ENCODE peak calls at places on chromosomes 6 and 20, in seven cellular contexts. One of them, this sample, is unnamed.

GRCh38 chr20:36150489-36150846 is 4.1 kb upstream of the EPB41L1 start:
- DNase-seq in head of caudate nucleus: no peak
- DNase-seq in iris pigment epithelial cell: no peak
- DNase-seq in HEK293T: no peak
- DNase-seq in psoas muscle: no peak
- DNase-seq in HCEC 1CT: no peak
- DNase-seq in adrenal gland: no peak
- DNase-seq in this sample: no peak

GRCh38 chr6:56073315-56073714 is 174.1 kb downstream of the COL21A1 start:
- DNase-seq in psoas muscle: no peak
- DNase-seq in iris pigment epithelial cell: peak; percentile 62
- DNase-seq in HEK293T: no peak
- DNase-seq in adrenal gland: no peak
- DNase-seq in head of caudate nucleus: no peak
- DNase-seq in HCEC 1CT: no peak
- DNase-seq in this sample: no peak

GRCh38 chr6:47180633-47181032 is 129.1 kb downstream of the TNFRSF21 start:
- DNase-seq in psoas muscle: no peak
- DNase-seq in HEK293T: no peak
- DNase-seq in HCEC 1CT: peak; percentile 15
- DNase-seq in adrenal gland: no peak
- DNase-seq in iris pigment epithelial cell: peak; percentile 42
- DNase-seq in head of caudate nucleus: no peak
- DNase-seq in this sample: no peak

GRCh38 chr20:49846206-49846807 is 33.7 kb downstream of the SLC9A8 start:
- DNase-seq in iris pigment epithelial cell: peak; percentile 66
- DNase-seq in psoas muscle: no peak
- DNase-seq in adrenal gland: peak; percentile 65
- DNase-seq in head of caudate nucleus: peak; percentile 71
- DNase-seq in HCEC 1CT: peak; percentile 57
- DNase-seq in HEK293T: peak; percentile 59
- DNase-seq in this sample: no peak

GRCh38 chr20:57841297-57841866 is 131.6 kb upstream of the PMEPA1 start:
- DNase-seq in psoas muscle: no peak
- DNase-seq in HCEC 1CT: no peak
- DNase-seq in head of caudate nucleus: no peak
- DNase-seq in adrenal gland: no peak
- DNase-seq in iris pigment epithelial cell: no peak
- DNase-seq in HEK293T: no peak
- DNase-seq in this sample: no peak

GRCh38 chr6:46419576-46420002 is 71.7 kb downstream of the RCAN2 start:
- DNase-seq in iris pigment epithelial cell: peak; percentile 76
- DNase-seq in psoas muscle: no peak
- DNase-seq in adrenal gland: peak; percentile 57
- DNase-seq in HEK293T: peak; percentile 51
- DNase-seq in HCEC 1CT: peak; percentile 64
- DNase-seq in head of caudate nucleus: peak; percentile 87
- DNase-seq in this sample: no peak

GRCh38 chr20:48387675-48388074 is 440.1 kb downstream of the PREX1 start:
- DNase-seq in head of caudate nucleus: no peak
- DNase-seq in iris pigment epithelial cell: no peak
- DNase-seq in adrenal gland: no peak
- DNase-seq in HCEC 1CT: no peak
- DNase-seq in HEK293T: no peak
- DNase-seq in psoas muscle: no peak
- DNase-seq in this sample: no peak

GRCh38 chr6:17039266-17039665 is 62.6 kb upstream of the STMND1 start:
- DNase-seq in HEK293T: no peak
- DNase-seq in head of caudate nucleus: no peak
- DNase-seq in adrenal gland: no peak
- DNase-seq in iris pigment epithelial cell: peak; percentile 20
- DNase-seq in psoas muscle: no peak
- DNase-seq in HCEC 1CT: no peak
- DNase-seq in this sample: no peak

GRCh38 chr20:56587307-56588108 is 41.6 kb upstream of the TFAP2C start:
- DNase-seq in HCEC 1CT: no peak
- DNase-seq in head of caudate nucleus: no peak
- DNase-seq in HEK293T: no peak
- DNase-seq in psoas muscle: no peak
- DNase-seq in adrenal gland: no peak
- DNase-seq in iris pigment epithelial cell: no peak
- DNase-seq in this sample: no peak

GRCh38 chr6:74606488-74607135 is 599.2 kb downstream of the COL12A1 start:
- DNase-seq in adrenal gland: no peak
- DNase-seq in HCEC 1CT: peak; percentile 98
- DNase-seq in psoas muscle: no peak
- DNase-seq in iris pigment epithelial cell: peak; percentile 98
- DNase-seq in head of caudate nucleus: no peak
- DNase-seq in HEK293T: no peak
- DNase-seq in this sample: no peak

GRCh38 chr6:81769834-81770233 is 17.4 kb upstream of the TENT5A start:
- DNase-seq in iris pigment epithelial cell: peak; percentile 61
- DNase-seq in HEK293T: no peak
- DNase-seq in head of caudate nucleus: no peak
- DNase-seq in HCEC 1CT: peak; percentile 44
- DNase-seq in adrenal gland: no peak
- DNase-seq in psoas muscle: no peak
- DNase-seq in this sample: no peak

GRCh38 chr20:38213607-38213940 is 47.0 kb downstream of the KIAA1755 start:
- DNase-seq in HEK293T: no peak
- DNase-seq in iris pigment epithelial cell: no peak
- DNase-seq in adrenal gland: no peak
- DNase-seq in psoas muscle: no peak
- DNase-seq in head of caudate nucleus: no peak
- DNase-seq in HCEC 1CT: no peak
- DNase-seq in this sample: no peak

GRCh38 chr20:59857951-59858350 is 75.5 kb downstream of the SYCP2 start:
- DNase-seq in adrenal gland: no peak
- DNase-seq in head of caudate nucleus: no peak
- DNase-seq in HEK293T: no peak
- DNase-seq in HCEC 1CT: no peak
- DNase-seq in iris pigment epithelial cell: no peak
- DNase-seq in psoas muscle: no peak
- DNase-seq in this sample: no peak

GRCh38 chr6:30877419-30878262 is 6.7 kb upstream of the DDR1 start:
- DNase-seq in psoas muscle: peak; percentile 93
- DNase-seq in HCEC 1CT: peak; percentile 85
- DNase-seq in iris pigment epithelial cell: peak; percentile 90
- DNase-seq in HEK293T: peak; percentile 78
- DNase-seq in adrenal gland: peak; percentile 92
- DNase-seq in head of caudate nucleus: peak; percentile 92
- DNase-seq in this sample: peak; percentile 93

GRCh38 chr20:58628491-58629212 is 22.4 kb upstream of the STX16 start:
- DNase-seq in iris pigment epithelial cell: no peak
- DNase-seq in adrenal gland: no peak
- DNase-seq in HCEC 1CT: no peak
- DNase-seq in head of caudate nucleus: no peak
- DNase-seq in HEK293T: no peak
- DNase-seq in psoas muscle: no peak
- DNase-seq in this sample: no peak